ENCODE peak calls at places on chromosomes 1 and 21, in four cellular contexts. Y is Karpas-422, J is GM10248, A is OCI-LY7. Z is an unnamed sample.

GRCh38 chr1:8419172-8419571 is 101.3 kb downstream of the SLC45A1 start:
- DNase-seq in A (no peak), J (no peak), Y (no peak), Z (no peak)

GRCh38 chr1:12121212-12122000 is 45.4 kb upstream of the TNFRSF1B start:
- DNase-seq in J (no peak), A (no peak), Y (no peak), Z (no peak)

GRCh38 chr1:11730429-11730861 is 5.5 kb upstream of the AGTRAP start:
- DNase-seq in A (peak; percentile 82), Y (peak; percentile 68), J (peak; percentile 53), Z (no peak)

GRCh38 chr1:169483500-169483966 is 2.2 kb downstream of the SLC19A2 start:
- DNase-seq in J (no peak), Y (no peak), A (no peak), Z (no peak)

GRCh38 chr1:71049951-71050598 is 2.5 kb upstream of the PTGER3 start:
- DNase-seq in Y (peak; percentile 84), A (peak; percentile 68), J (peak; percentile 55), Z (no peak)

GRCh38 chr1:29415861-29416260 is 179.5 kb downstream of the PTPRU start:
- DNase-seq in A (no peak), Y (no peak), J (no peak), Z (no peak)

GRCh38 chr1:206517784-206518183 is 10.5 kb downstream of the RASSF5 start:
- DNase-seq in A (no peak), J (no peak), Y (no peak), Z (peak; percentile 11)

GRCh38 chr1:56535949-56536348 is 43.4 kb downstream of the PLPP3 start:
- DNase-seq in Y (no peak), A (no peak), J (no peak), Z (no peak)

GRCh38 chr1:229024528-229025119 is 246.3 kb upstream of the RAB4A start:
- DNase-seq in J (no peak), A (no peak), Y (no peak), Z (no peak)

GRCh38 chr1:32870615-32871363 is at the start of gene FNDC5:
- DNase-seq in J (no peak), A (no peak), Y (no peak), Z (no peak)

GRCh38 chr1:161085165-161085564 is 4.2 kb downstream of the NECTIN4 start:
- DNase-seq in J (no peak), Y (no peak), A (no peak), Z (no peak)

GRCh38 chr21:34018910-34019309 is 54.5 kb upstream of the MRPS6 start:
- DNase-seq in Y (peak; percentile 84), J (no peak), A (peak; percentile 83), Z (no peak)

GRCh38 chr1:58041621-58042020 is 504.9 kb downstream of the OMA1 start:
- DNase-seq in A (no peak), Y (no peak), J (no peak), Z (no peak)

GRCh38 chr1:248714248-248714647 is 11.7 kb upstream of the OR14I1 start:
- DNase-seq in Y (no peak), J (no peak), A (peak; percentile 4), Z (no peak)

GRCh38 chr1:219926363-219926998 is 1.9 kb downstream of the SLC30A10 start:
- DNase-seq in Y (no peak), J (no peak), A (no peak), Z (no peak)

GRCh38 chr1:12143631-12144155 is 23.1 kb upstream of the TNFRSF1B start:
- DNase-seq in A (no peak), J (no peak), Y (no peak), Z (peak; percentile 39)

GRCh38 chr1:15176120-15176519 is 22.6 kb downstream of the TMEM51 start:
- DNase-seq in A (no peak), Y (no peak), J (no peak), Z (no peak)

GRCh38 chr1:8421721-8422120 is 103.8 kb downstream of the SLC45A1 start:
- DNase-seq in Y (no peak), A (no peak), J (no peak), Z (no peak)

GRCh38 chr1:189405419-189405818 is 1072.2 kb downstream of the BRINP3 start:
- DNase-seq in Y (no peak), A (no peak), J (no peak), Z (no peak)

GRCh38 chr1:54542120-54542961 is 5.7 kb upstream of the ACOT11 start:
- DNase-seq in Y (peak; percentile 27), A (peak; percentile 42), J (peak; percentile 62), Z (peak; percentile 35)

GRCh38 chr21:25515484-25516405 is 91.5 kb downstream of the MRPL39 start:
- DNase-seq in J (no peak), A (no peak), Y (no peak), Z (no peak)

GRCh38 chr1:225461533-225462428 is 33.9 kb upstream of the LBR start:
- DNase-seq in Y (no peak), A (no peak), J (no peak), Z (no peak)

GRCh38 chr1:82225407-82226197 is 424.9 kb downstream of the ADGRL2 start:
- DNase-seq in J (no peak), Y (no peak), A (no peak), Z (no peak)

GRCh38 chr1:1778827-1779675 is 781 bp upstream of the NADK start:
- DNase-seq in J (peak; percentile 93), Y (peak; percentile 99), A (peak; percentile 99), Z (peak; percentile 90)

GRCh38 chr1:172967936-172968335 is 82.8 kb downstream of the TNFSF18 start:
- DNase-seq in A (no peak), Y (no peak), J (no peak), Z (no peak)

GRCh38 chr1:186999506-186999905 is 170.8 kb downstream of the PLA2G4A start:
- DNase-seq in J (no peak), A (no peak), Y (no peak), Z (no peak)

GRCh38 chr1:28602536-28603439 is 10.7 kb downstream of the RAB42 start:
- DNase-seq in A (peak; percentile 68), J (peak; percentile 56), Y (peak; percentile 73), Z (no peak)

GRCh38 chr1:25134801-25135585 is 97.3 kb downstream of the SYF2 start:
- DNase-seq in Y (no peak), A (no peak), J (no peak), Z (no peak)

GRCh38 chr1:175088523-175088922 is 20.9 kb downstream of the TNN start:
- DNase-seq in A (no peak), Y (no peak), J (no peak), Z (no peak)

GRCh38 chr1:77825356-77825709 is 45.9 kb downstream of the MIGA1 start:
- DNase-seq in A (peak; percentile 88), J (peak; percentile 22), Y (peak; percentile 85), Z (no peak)

GRCh38 chr21:32712043-32712442 is 15.8 kb downstream of the SYNJ1 start:
- DNase-seq in A (peak; percentile 73), Y (peak; percentile 91), J (peak; percentile 62), Z (no peak)

GRCh38 chr21:41854426-41854995 is 24.6 kb downstream of the PRDM15 start:
- DNase-seq in Y (no peak), A (no peak), J (no peak), Z (peak; percentile 70)

GRCh38 chr1:173429517-173430477 is 47.3 kb upstream of the PRDX6 start:
- DNase-seq in A (peak; percentile 75), J (no peak), Y (peak; percentile 89), Z (peak; percentile 74)

GRCh38 chr1:64195089-64195410 is 8.4 kb upstream of the UBE2U start:
- DNase-seq in Y (no peak), J (no peak), A (no peak), Z (no peak)

GRCh38 chr1:18385239-18385790 is 95.4 kb upstream of the KLHDC7A start:
- DNase-seq in J (no peak), A (no peak), Y (no peak), Z (no peak)

GRCh38 chr1:241767737-241768136 is 80.3 kb upstream of the EXO1 start:
- DNase-seq in Y (no peak), A (no peak), J (no peak), Z (no peak)

GRCh38 chr1:68322837-68323687 is 90.7 kb upstream of the WLS start:
- DNase-seq in J (no peak), Y (no peak), A (no peak), Z (no peak)